ENCODE peak calls at places on chromosomes 4 and X, in four cellular contexts. U is Right ventricle myocardium superior; Q is stimulated activated naive CD8-positive, alpha-beta T cell treated with anti-CD3 and anti-CD28 coated beads, Interleukin-15, Interleukin-2, amounts not matched to agents 100 U/mL and 50 U/mL, for 24 hours; E is mesothelial cell of epicardium. C is an unnamed sample.

GRCh38 chrX:38864165-38864564 is 62.9 kb downstream of the MID1IP1 start:
- DNase-seq in U (no peak), Q (no peak), E (no peak), C (no peak)

GRCh38 chr4:57110635-57111546 is 706 bp upstream of the IGFBP7 start:
- DNase-seq in U (peak), Q (peak), E (no peak), C (peak)

GRCh38 chrX:105282077-105282476 is 61.6 kb upstream of the TEX13A start:
- DNase-seq in U (no peak), Q (no peak), E (no peak), C (no peak)

GRCh38 chr4:176302283-176303275 is 17.2 kb upstream of the SPCS3 start:
- DNase-seq in U (no peak), Q (no peak), E (no peak), C (no peak)

GRCh38 chrX:74297766-74298165 is 6.2 kb upstream of the ZCCHC13 start:
- DNase-seq in U (no peak), Q (no peak), E (no peak), C (peak)

GRCh38 chrX:13863326-13863725 is 46.4 kb upstream of the GPM6B start:
- DNase-seq in U (no peak), Q (no peak), E (no peak), C (no peak)

GRCh38 chr4:83780334-83780733 is 244.4 kb downstream of the GPAT3 start:
- DNase-seq in U (no peak), Q (no peak), E (no peak), C (no peak)

GRCh38 chr4:17358236-17358635 is 153.7 kb downstream of the QDPR start:
- DNase-seq in U (no peak), Q (no peak), E (no peak), C (no peak)

GRCh38 chr4:181258569-181258968 is 984.6 kb upstream of the TENM3 start:
- DNase-seq in U (no peak), Q (no peak), E (no peak), C (no peak)

GRCh38 chr4:24763631-24764302 is 31.6 kb upstream of the SOD3 start:
- DNase-seq in U (no peak), Q (no peak), E (no peak), C (no peak)

GRCh38 chr4:156193800-156194199 is 240.1 kb upstream of the CTSO start:
- DNase-seq in U (no peak), Q (no peak), E (no peak), C (no peak)

GRCh38 chr4:85491527-85491926 is 16.6 kb downstream of the ARHGAP24 start:
- DNase-seq in U (no peak), Q (no peak), E (no peak), C (no peak)

GRCh38 chr4:104866809-104867208 is 279.9 kb upstream of the TET2 start:
- DNase-seq in U (no peak), Q (no peak), E (no peak), C (no peak)

GRCh38 chr4:26458104-26458503 is 32.2 kb downstream of the CCKAR start:
- DNase-seq in U (no peak), Q (no peak), E (no peak), C (peak)

GRCh38 chr4:1195109-1195671 is 22.8 kb upstream of the SPON2 start:
- DNase-seq in U (peak), Q (peak), E (no peak), C (no peak)

GRCh38 chrX:38233891-38234807 is 13.5 kb upstream of the SRPX start:
- DNase-seq in U (no peak), Q (no peak), E (no peak), C (no peak)

C was measured in activated CD8-positive, alpha-beta T cell treated with anti-CD3 and anti-CD28 coated beads for 36 hours.